ENCODE peak calls at places on chromosome 17, in five cellular contexts. K is right atrium auricular region, U is MM.1S, J is stomach, R is H7. D is an unnamed sample.

GRCh38 chr17:82981141-82981540 is 98.3 kb upstream of the METRNL start:
- DNase-seq in K (no peak), U (no peak), J (no peak), R (peak), D (no peak)

GRCh38 chr17:16652252-16652651 is 1.4 kb downstream of the ZNF624 start:
- DNase-seq in K (no peak), U (no peak), J (no peak), R (no peak), D (no peak)

GRCh38 chr17:63222655-63223054 is 223.5 kb downstream of the CYB561 start:
- DNase-seq in K (no peak), U (peak), J (no peak), R (no peak), D (no peak)

GRCh38 chr17:66548158-66548557 is 245.7 kb downstream of the PRKCA start:
- DNase-seq in K (no peak), U (no peak), J (no peak), R (no peak), D (no peak)

GRCh38 chr17:12514596-12514995 is 151.1 kb upstream of the MYOCD start:
- DNase-seq in K (no peak), U (no peak), J (no peak), R (no peak), D (no peak)

GRCh38 chr17:56867948-56868376 is 34.0 kb downstream of the DGKE start:
- DNase-seq in K (no peak), U (no peak), J (no peak), R (no peak), D (peak)

GRCh38 chr17:19876524-19877161 is 8.9 kb upstream of the ULK2 start:
- DNase-seq in K (peak), U (no peak), J (no peak), R (no peak), D (no peak)

GRCh38 chr17:56176101-56176500 is 22.8 kb downstream of the ANKFN1 start:
- DNase-seq in K (no peak), U (no peak), J (no peak), R (no peak), D (no peak)

GRCh38 chr17:67056746-67057490 is 12.6 kb downstream of the CACNG1 start:
- DNase-seq in K (peak), U (peak), J (no peak), R (no peak), D (no peak)

GRCh38 chr17:32876414-32877163 is at the start of gene MYO1D:
- DNase-seq in K (no peak), U (peak), J (peak), R (peak), D (peak)

GRCh38 chr17:69485901-69486643 is 71.6 kb downstream of the MAP2K6 start:
- DNase-seq in K (no peak), U (no peak), J (no peak), R (no peak), D (no peak)

GRCh38 chr17:30808785-30809286 is 15.7 kb downstream of the CRLF3 start:
- DNase-seq in K (no peak), U (peak), J (no peak), R (no peak), D (no peak)

GRCh38 chr17:7022791-7023571 is at the start of gene BCL6B:
- DNase-seq in K (no peak), U (no peak), J (no peak), R (peak), D (no peak)

GRCh38 chr17:7356072-7356549 is 1.2 kb downstream of the TMEM95 start:
- DNase-seq in K (peak), U (peak), J (peak), R (peak), D (peak)

GRCh38 chr17:55068862-55069771 is 100.6 kb downstream of the STXBP4 start:
- DNase-seq in K (no peak), U (no peak), J (no peak), R (no peak), D (no peak)

GRCh38 chr17:59151591-59151990 is 3.4 kb downstream of the SKA2 start:
- DNase-seq in K (no peak), U (no peak), J (no peak), R (no peak), D (no peak)

GRCh38 chr17:19019041-19019941 is 14.7 kb upstream of the FAM83G start:
- DNase-seq in K (no peak), U (no peak), J (no peak), R (no peak), D (no peak)

GRCh38 chr17:42980766-42981397 is 517 bp downstream of the RUNDC1 start:
- DNase-seq in K (no peak), U (peak), J (peak), R (peak), D (peak)

GRCh38 chr17:19538095-19539039 is 4.7 kb downstream of the SLC47A1 start:
- DNase-seq in K (no peak), U (peak), J (no peak), R (no peak), D (no peak)

GRCh38 chr17:67058036-67058435 is 13.7 kb downstream of the CACNG1 start:
- DNase-seq in K (no peak), U (no peak), J (no peak), R (no peak), D (no peak)

GRCh38 chr17:42675984-42676423 is 790 bp downstream of the PLEKHH3 start:
- DNase-seq in K (peak), U (peak), J (peak), R (peak), D (peak)

GRCh38 chr17:79774561-79774975 is 3.4 kb upstream of the CBX2 start:
- DNase-seq in K (no peak), U (no peak), J (no peak), R (peak), D (no peak)
- H3K4me3 ChIP-seq in K (no peak), U (no peak), J (no peak), R (no peak), D (no peak)

GRCh38 chr17:81339502-81340296 is 44.6 kb upstream of the SLC38A10 start:
- DNase-seq in K (no peak), U (no peak), J (no peak), R (peak), D (no peak)

GRCh38 chr17:81342062-81342699 is 47.1 kb upstream of the SLC38A10 start:
- DNase-seq in K (no peak), U (no peak), J (no peak), R (no peak), D (no peak)

GRCh38 chr17:81341347-81342061 is 46.4 kb upstream of the SLC38A10 start:
- DNase-seq in K (no peak), U (no peak), J (no peak), R (peak), D (no peak)

GRCh38 chr17:81339180-81339501 is 44.0 kb upstream of the SLC38A10 start:
- DNase-seq in K (no peak), U (no peak), J (no peak), R (peak), D (no peak)

DNA sequence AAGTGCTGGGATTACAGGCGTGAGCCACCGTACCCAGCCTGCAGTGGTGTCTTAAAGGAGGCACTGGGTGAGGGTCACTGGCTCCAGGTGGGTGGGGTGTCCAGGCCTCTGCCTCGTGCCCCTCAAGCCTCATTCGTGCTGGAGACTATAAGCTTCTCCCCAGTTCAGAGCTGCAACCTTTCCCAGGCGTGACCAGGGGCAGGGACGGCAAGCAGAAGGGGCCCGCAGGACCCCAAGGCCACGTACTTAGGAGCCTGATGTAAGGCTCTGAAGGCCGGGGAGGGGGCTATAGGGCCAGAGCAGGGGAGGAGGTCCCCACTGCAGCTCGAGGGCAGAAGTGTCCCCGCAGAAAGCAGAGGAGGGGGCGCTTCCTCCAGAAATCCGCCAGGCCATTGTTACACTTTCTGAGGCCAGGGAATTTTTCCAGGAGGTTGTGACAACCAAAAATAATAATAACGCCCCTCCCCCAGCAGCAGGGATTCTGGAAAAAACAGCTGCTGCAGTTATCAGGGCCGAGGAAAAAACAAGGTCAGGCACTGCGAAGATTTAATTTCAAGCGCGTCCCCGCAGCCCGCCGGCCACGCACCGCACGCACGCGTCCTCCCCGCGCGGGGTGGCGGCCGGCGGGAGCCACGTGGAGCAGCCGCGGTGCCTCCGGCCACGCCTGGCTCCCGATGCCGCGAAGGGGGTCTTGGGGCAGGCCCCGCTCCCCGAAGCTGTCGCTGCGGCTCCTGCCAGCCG is 45.7 kb upstream of the SLC38A10 start:
- DNase-seq in K (no peak), U (no peak), J (no peak), R (peak), D (no peak)
- H3K4me3 ChIP-seq in K (peak), U (no peak), J (peak), R (peak), D (peak)

GRCh38 chr17:50935201-50936124 is 69.3 kb upstream of the TOB1 start:
- DNase-seq in K (no peak), U (no peak), J (peak), R (peak), D (peak)

GRCh38 chr17:50931003-50931878 is 65.1 kb upstream of the TOB1 start:
- DNase-seq in K (peak), U (peak), J (peak), R (peak), D (peak)

GRCh38 chr17:50932584-50932901 is 66.4 kb upstream of the TOB1 start:
- DNase-seq in K (no peak), U (no peak), J (no peak), R (no peak), D (no peak)

GRCh38 chr17:50934672-50935200 is 68.6 kb upstream of the TOB1 start:
- DNase-seq in K (no peak), U (no peak), J (no peak), R (peak), D (peak)

GRCh38 chr17:50934161-50934560 is 68.0 kb upstream of the TOB1 start:
- DNase-seq in K (no peak), U (no peak), J (no peak), R (no peak), D (no peak)
- H3K4me3 ChIP-seq in K (no peak), U (no peak), J (no peak), R (no peak), D (no peak)

GRCh38 chr17:38575781-38576180 is 30.0 kb downstream of the SRCIN1 start:
- DNase-seq in K (no peak), U (no peak), J (no peak), R (no peak), D (peak)
- H3K4me3 ChIP-seq in K (no peak), U (no peak), J (no peak), R (no peak), D (no peak)

GRCh38 chr17:39450051-39450450 is 1.0 kb downstream of the MED1 start:
- DNase-seq in K (no peak), U (no peak), J (no peak), R (no peak), D (no peak)
- H3K4me3 ChIP-seq in K (peak), U (peak), J (peak), R (peak), D (peak)